ENCODE peak calls at places on chromosomes 1 and 21, in ten cellular contexts. One of them, this sample, is unnamed.

GRCh38 chr1:169586395-169587255 is at the start of gene F5:
- DNase-seq in Right ventricle myocardium superior: peak
- DNase-seq in left cardiac atrium: peak
- DNase-seq in bronchial epithelial cell: peak
- DNase-seq in posterior cingulate gyrus: peak
- DNase-seq in GM12865: peak
- DNase-seq in OCI-LY7: peak
- DNase-seq in NB4: peak
- DNase-seq in LHCN-M2: peak
- DNase-seq in stimulated activated CD4-positive, alpha-beta T cell treated with anti-CD3 and anti-CD28 coated beads, Interleukin-1b, Interleukin-23, amount 100 ng/mL, for 4 hours: peak
- DNase-seq in this sample: peak

GRCh38 chr21:42747746-42748351 is 94.4 kb downstream of the PDE9A start:
- DNase-seq in bronchial epithelial cell: no peak
- DNase-seq in NB4: no peak
- DNase-seq in OCI-LY7: no peak
- DNase-seq in stimulated activated CD4-positive, alpha-beta T cell treated with anti-CD3 and anti-CD28 coated beads, Interleukin-1b, Interleukin-23, amount 100 ng/mL, for 4 hours: no peak
- DNase-seq in Right ventricle myocardium superior: no peak
- DNase-seq in left cardiac atrium: no peak
- DNase-seq in GM12865: no peak
- DNase-seq in LHCN-M2: no peak
- DNase-seq in posterior cingulate gyrus: no peak
- DNase-seq in this sample: no peak

GRCh38 chr1:172390620-172391491 is 29.6 kb upstream of the C1orf105 start:
- DNase-seq in Right ventricle myocardium superior: peak
- DNase-seq in LHCN-M2: peak
- DNase-seq in OCI-LY7: peak
- DNase-seq in GM12865: peak
- DNase-seq in stimulated activated CD4-positive, alpha-beta T cell treated with anti-CD3 and anti-CD28 coated beads, Interleukin-1b, Interleukin-23, amount 100 ng/mL, for 4 hours: no peak
- DNase-seq in left cardiac atrium: no peak
- DNase-seq in posterior cingulate gyrus: no peak
- DNase-seq in bronchial epithelial cell: peak
- DNase-seq in NB4: no peak
- DNase-seq in this sample: peak

GRCh38 chr1:3983181-3983580 is 83.1 kb upstream of the C1orf174 start:
- DNase-seq in left cardiac atrium: no peak
- DNase-seq in posterior cingulate gyrus: no peak
- DNase-seq in LHCN-M2: no peak
- DNase-seq in OCI-LY7: no peak
- DNase-seq in GM12865: no peak
- DNase-seq in NB4: no peak
- DNase-seq in bronchial epithelial cell: no peak
- DNase-seq in stimulated activated CD4-positive, alpha-beta T cell treated with anti-CD3 and anti-CD28 coated beads, Interleukin-1b, Interleukin-23, amount 100 ng/mL, for 4 hours: no peak
- DNase-seq in Right ventricle myocardium superior: no peak
- DNase-seq in this sample: no peak

GRCh38 chr1:165075725-165076370 is 280.7 kb downstream of the LMX1A start:
- DNase-seq in NB4: peak
- DNase-seq in left cardiac atrium: no peak
- DNase-seq in Right ventricle myocardium superior: no peak
- DNase-seq in stimulated activated CD4-positive, alpha-beta T cell treated with anti-CD3 and anti-CD28 coated beads, Interleukin-1b, Interleukin-23, amount 100 ng/mL, for 4 hours: no peak
- DNase-seq in bronchial epithelial cell: peak
- DNase-seq in LHCN-M2: peak
- DNase-seq in posterior cingulate gyrus: no peak
- DNase-seq in OCI-LY7: peak
- DNase-seq in GM12865: peak
- DNase-seq in this sample: peak

GRCh38 chr1:75855010-75855409 is 58.3 kb downstream of the MSH4 start:
- DNase-seq in bronchial epithelial cell: peak
- DNase-seq in LHCN-M2: peak
- DNase-seq in GM12865: no peak
- DNase-seq in stimulated activated CD4-positive, alpha-beta T cell treated with anti-CD3 and anti-CD28 coated beads, Interleukin-1b, Interleukin-23, amount 100 ng/mL, for 4 hours: no peak
- DNase-seq in posterior cingulate gyrus: no peak
- DNase-seq in NB4: no peak
- DNase-seq in left cardiac atrium: no peak
- DNase-seq in Right ventricle myocardium superior: no peak
- DNase-seq in OCI-LY7: no peak
- DNase-seq in this sample: no peak

GRCh38 chr1:159212596-159212995 is 7.9 kb downstream of the ACKR1 start:
- DNase-seq in Right ventricle myocardium superior: no peak
- DNase-seq in LHCN-M2: no peak
- DNase-seq in NB4: no peak
- DNase-seq in left cardiac atrium: no peak
- DNase-seq in OCI-LY7: no peak
- DNase-seq in stimulated activated CD4-positive, alpha-beta T cell treated with anti-CD3 and anti-CD28 coated beads, Interleukin-1b, Interleukin-23, amount 100 ng/mL, for 4 hours: no peak
- DNase-seq in GM12865: no peak
- DNase-seq in bronchial epithelial cell: no peak
- DNase-seq in posterior cingulate gyrus: no peak
- DNase-seq in this sample: no peak

GRCh38 chr1:155454096-155454495 is 108.5 kb downstream of the ASH1L start:
- DNase-seq in OCI-LY7: no peak
- DNase-seq in Right ventricle myocardium superior: no peak
- DNase-seq in left cardiac atrium: no peak
- DNase-seq in NB4: no peak
- DNase-seq in posterior cingulate gyrus: no peak
- DNase-seq in bronchial epithelial cell: no peak
- DNase-seq in LHCN-M2: no peak
- DNase-seq in stimulated activated CD4-positive, alpha-beta T cell treated with anti-CD3 and anti-CD28 coated beads, Interleukin-1b, Interleukin-23, amount 100 ng/mL, for 4 hours: no peak
- DNase-seq in GM12865: no peak
- DNase-seq in this sample: no peak

GRCh38 chr1:181161170-181161870 is 72.8 kb downstream of the IER5 start:
- DNase-seq in Right ventricle myocardium superior: no peak
- DNase-seq in posterior cingulate gyrus: no peak
- DNase-seq in left cardiac atrium: no peak
- DNase-seq in GM12865: no peak
- DNase-seq in NB4: peak
- DNase-seq in LHCN-M2: peak
- DNase-seq in bronchial epithelial cell: no peak
- DNase-seq in OCI-LY7: no peak
- DNase-seq in stimulated activated CD4-positive, alpha-beta T cell treated with anti-CD3 and anti-CD28 coated beads, Interleukin-1b, Interleukin-23, amount 100 ng/mL, for 4 hours: no peak
- DNase-seq in this sample: no peak

GRCh38 chr1:219567341-219567947 is 45.5 kb downstream of the ZC3H11B start:
- DNase-seq in bronchial epithelial cell: peak
- DNase-seq in OCI-LY7: peak
- DNase-seq in left cardiac atrium: no peak
- DNase-seq in Right ventricle myocardium superior: no peak
- DNase-seq in NB4: peak
- DNase-seq in posterior cingulate gyrus: no peak
- DNase-seq in GM12865: peak
- DNase-seq in LHCN-M2: peak
- DNase-seq in stimulated activated CD4-positive, alpha-beta T cell treated with anti-CD3 and anti-CD28 coated beads, Interleukin-1b, Interleukin-23, amount 100 ng/mL, for 4 hours: no peak
- DNase-seq in this sample: peak

GRCh38 chr1:176545034-176545639 is 82.2 kb downstream of the PAPPA2 start:
- DNase-seq in posterior cingulate gyrus: no peak
- DNase-seq in LHCN-M2: no peak
- DNase-seq in bronchial epithelial cell: no peak
- DNase-seq in NB4: no peak
- DNase-seq in stimulated activated CD4-positive, alpha-beta T cell treated with anti-CD3 and anti-CD28 coated beads, Interleukin-1b, Interleukin-23, amount 100 ng/mL, for 4 hours: no peak
- DNase-seq in OCI-LY7: no peak
- DNase-seq in left cardiac atrium: no peak
- DNase-seq in GM12865: no peak
- DNase-seq in Right ventricle myocardium superior: no peak
- DNase-seq in this sample: no peak

GRCh38 chr21:41932576-41933258 is 21.1 kb downstream of the C2CD2 start:
- DNase-seq in LHCN-M2: peak
- DNase-seq in OCI-LY7: no peak
- DNase-seq in left cardiac atrium: peak
- DNase-seq in NB4: peak
- DNase-seq in GM12865: no peak
- DNase-seq in Right ventricle myocardium superior: peak
- DNase-seq in bronchial epithelial cell: peak
- DNase-seq in posterior cingulate gyrus: no peak
- DNase-seq in stimulated activated CD4-positive, alpha-beta T cell treated with anti-CD3 and anti-CD28 coated beads, Interleukin-1b, Interleukin-23, amount 100 ng/mL, for 4 hours: no peak
- DNase-seq in this sample: peak

GRCh38 chr1:99599678-99600175 is 46.2 kb upstream of the PALMD start:
- DNase-seq in LHCN-M2: peak
- DNase-seq in left cardiac atrium: peak
- DNase-seq in GM12865: no peak
- DNase-seq in bronchial epithelial cell: peak
- DNase-seq in Right ventricle myocardium superior: peak
- DNase-seq in posterior cingulate gyrus: no peak
- DNase-seq in stimulated activated CD4-positive, alpha-beta T cell treated with anti-CD3 and anti-CD28 coated beads, Interleukin-1b, Interleukin-23, amount 100 ng/mL, for 4 hours: no peak
- DNase-seq in OCI-LY7: no peak
- DNase-seq in NB4: no peak
- DNase-seq in this sample: peak

This sample was measured in kidney tubule cell.